ENCODE peak calls at places on chromosome 12, in four cellular contexts. F is GM19239, O is epithelial cell of prostate, S is left ventricle myocardium inferior. A is an unnamed sample.

GRCh38 chr12:69879007-69879960 is 54.3 kb downstream of the MYRFL start:
- DNase-seq in O (no peak), S (peak; percentile 53), F (peak; percentile 58), A (peak; percentile 61)

GRCh38 chr12:120640840-120641833 is 711 bp downstream of the CABP1 start:
- DNase-seq in F (peak; percentile 50), O (no peak), S (peak; percentile 43), A (no peak)

GRCh38 chr12:5432011-5432400 is at the start of gene NTF3:
- DNase-seq in F (no peak), O (no peak), S (peak; percentile 33), A (peak; percentile 80)

GRCh38 chr12:123546281-123546680 is 12.8 kb upstream of the RILPL1 start:
- DNase-seq in F (no peak), O (no peak), S (no peak), A (no peak)

GRCh38 chr12:12474931-12475485 is 87.7 kb downstream of the DUSP16 start:
- DNase-seq in O (no peak), S (no peak), F (peak; percentile 67), A (no peak)

GRCh38 chr12:53102883-53103807 is at the start of gene SOAT2:
- DNase-seq in O (no peak), F (peak; percentile 64), S (no peak), A (no peak)

GRCh38 chr12:38905480-38906351 is at the start of gene CPNE8:
- DNase-seq in O (no peak), S (peak; percentile 86), F (peak; percentile 38), A (peak; percentile 94)

GRCh38 chr12:60394680-60395079 is 798.9 kb downstream of the SLC16A7 start:
- DNase-seq in F (no peak), S (no peak), O (peak; percentile 6), A (no peak)

GRCh38 chr12:28578361-28578760 is 388.1 kb downstream of the CCDC91 start:
- DNase-seq in O (no peak), S (no peak), F (no peak), A (peak; percentile 31)

GRCh38 chr12:47903927-47904646 is 707 bp downstream of the VDR start:
- DNase-seq in F (no peak), S (peak; percentile 32), O (no peak), A (peak; percentile 80)

GRCh38 chr12:99257672-99258071 is 389.9 kb upstream of the GARIN6 start:
- DNase-seq in F (no peak), O (no peak), S (no peak), A (no peak)

GRCh38 chr12:52210186-52210924 is 18.5 kb upstream of the KRT80 start:
- DNase-seq in O (peak; percentile 54), F (no peak), S (no peak), A (peak; percentile 66)

GRCh38 chr12:121033625-121034349 is 5.3 kb downstream of the OASL start:
- DNase-seq in O (peak; percentile 80), F (no peak), S (no peak), A (no peak)

A was measured in tibial artery.